ENCODE peak calls at places on chromosome 18, in nine cellular contexts. Z, X, H, V, J, O, D, L and K are unnamed samples.

GRCh38 chr18:21289843-21290242 is 47.8 kb downstream of the GREB1L start:
- DNase-seq in Z (no peak), X (no peak), H (no peak), V (no peak), J (no peak), O (no peak), D (no peak), L (no peak), K (no peak)

GRCh38 chr18:50334546-50335152 is 40.2 kb upstream of the SKA1 start:
- DNase-seq in Z (no peak), X (no peak), H (no peak), V (no peak), J (no peak), O (no peak), D (no peak), L (no peak), K (no peak)

GRCh38 chr18:71443726-71444480 is 1100.2 kb downstream of the CBLN2 start:
- DNase-seq in Z (no peak), X (no peak), H (no peak), V (no peak), J (no peak), O (no peak), D (no peak), L (peak; percentile 75), K (no peak)

GRCh38 chr18:44793186-44793585 is 112.5 kb downstream of the SETBP1 start:
- DNase-seq in Z (no peak), X (no peak), H (no peak), V (no peak), J (no peak), O (no peak), D (no peak), L (no peak), K (no peak)

GRCh38 chr18:46407471-46408166 is 249.4 kb downstream of the LOXHD1 start:
- DNase-seq in Z (no peak), X (peak; percentile 49), H (no peak), V (no peak), J (no peak), O (peak; percentile 5), D (no peak), L (no peak), K (no peak)

GRCh38 chr18:73381361-73382031 is 513.7 kb upstream of the NETO1 start:
- DNase-seq in Z (no peak), X (no peak), H (no peak), V (no peak), J (no peak), O (no peak), D (no peak), L (no peak), K (no peak)

GRCh38 chr18:60549338-60549960 is 176.9 kb upstream of the MC4R start:
- DNase-seq in Z (peak; percentile 58), X (peak; percentile 78), H (peak; percentile 58), V (peak; percentile 66), J (no peak), O (peak; percentile 72), D (peak; percentile 87), L (peak; percentile 91), K (peak; percentile 44)

GRCh38 chr18:34358923-34359322 is 134.2 kb upstream of the NOL4 start:
- DNase-seq in Z (no peak), X (no peak), H (no peak), V (no peak), J (no peak), O (no peak), D (no peak), L (no peak), K (no peak)

GRCh38 chr18:37305084-37305483 is 260.5 kb downstream of the CELF4 start:
- DNase-seq in Z (no peak), X (no peak), H (no peak), V (no peak), J (no peak), O (no peak), D (no peak), L (no peak), K (no peak)

GRCh38 chr18:63303562-63303961 is 16.0 kb downstream of the BCL2 start:
- DNase-seq in Z (no peak), X (no peak), H (no peak), V (no peak), J (no peak), O (no peak), D (no peak), L (no peak), K (no peak)

DNA sequence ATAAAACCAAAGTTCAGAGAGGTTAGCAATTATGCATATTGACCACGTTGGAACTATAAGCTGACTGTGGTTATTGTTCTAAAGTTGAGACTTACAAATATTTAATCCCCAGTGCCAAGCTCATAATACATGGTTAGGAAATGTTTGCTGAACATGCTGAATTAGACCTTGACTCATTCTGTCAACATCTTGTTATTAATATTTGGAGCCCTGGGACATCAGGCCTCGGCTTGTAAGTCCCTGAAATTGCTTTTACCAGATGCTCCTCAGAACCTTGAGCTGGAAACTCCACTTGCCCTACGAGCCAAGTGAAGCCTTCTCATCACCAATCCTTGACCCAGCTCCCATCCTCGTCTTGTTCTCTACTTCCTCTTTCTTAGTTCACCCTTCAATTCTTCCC is 21.2 kb downstream of the DYNAP start:
- DNase-seq in Z (peak; percentile 95), X (no peak), H (peak; percentile 29), V (no peak), J (no peak), O (no peak), D (no peak), L (no peak), K (no peak)
- H3K4me2 ChIP-seq in Z (peak overlapping the region; percentile 54), X (no peak overlapping the region), H (peak overlapping the region; percentile 16), V (no peak overlapping the region), J (no peak overlapping the region), O (no peak overlapping the region), D (no peak overlapping the region), L (no peak overlapping the region), K (no peak overlapping the region)

GRCh38 chr18:51731070-51731469 is 533.6 kb upstream of the MEX3C start:
- DNase-seq in Z (no peak), X (no peak), H (no peak), V (no peak), J (no peak), O (no peak), D (no peak), L (no peak), K (no peak)

GRCh38 chr18:51726614-51727013 is 529.1 kb upstream of the MEX3C start:
- DNase-seq in Z (no peak), X (no peak), H (no peak), V (no peak), J (no peak), O (no peak), D (no peak), L (no peak), K (no peak)

GRCh38 chr18:51724790-51725721 is 527.6 kb upstream of the MEX3C start:
- DNase-seq in Z (no peak), X (no peak), H (no peak), V (no peak), J (no peak), O (no peak), D (no peak), L (no peak), K (no peak)

DNA sequence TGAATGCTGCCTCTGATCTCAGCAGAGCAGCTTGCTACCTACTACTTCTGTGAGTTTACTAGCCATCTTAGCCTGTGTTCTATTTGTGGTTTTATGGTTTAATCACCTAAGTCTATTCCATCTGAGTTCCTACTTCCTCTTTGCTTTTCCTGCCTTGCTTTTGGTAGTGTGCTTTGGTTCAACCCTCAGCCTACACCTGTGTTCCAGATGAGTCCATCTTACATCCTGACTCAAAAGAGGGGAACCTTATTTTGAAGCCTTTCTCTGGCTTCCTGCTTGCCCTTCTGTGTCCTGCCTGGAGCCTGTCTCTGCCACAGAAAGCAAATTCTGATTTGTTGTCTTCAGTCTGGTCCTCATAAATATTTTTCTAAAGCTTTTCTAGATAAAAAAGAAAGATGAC is 530.3 kb upstream of the MEX3C start:
- DNase-seq in Z (no peak), X (no peak), H (no peak), V (no peak), J (no peak), O (no peak), D (no peak), L (no peak), K (no peak)
- H3K4me2 ChIP-seq in Z (no peak overlapping the region), X (no peak overlapping the region), H (no peak overlapping the region), V (no peak overlapping the region), J (no peak overlapping the region), O (no peak overlapping the region), D (no peak overlapping the region), L (no peak overlapping the region), K (no peak overlapping the region)

DNA sequence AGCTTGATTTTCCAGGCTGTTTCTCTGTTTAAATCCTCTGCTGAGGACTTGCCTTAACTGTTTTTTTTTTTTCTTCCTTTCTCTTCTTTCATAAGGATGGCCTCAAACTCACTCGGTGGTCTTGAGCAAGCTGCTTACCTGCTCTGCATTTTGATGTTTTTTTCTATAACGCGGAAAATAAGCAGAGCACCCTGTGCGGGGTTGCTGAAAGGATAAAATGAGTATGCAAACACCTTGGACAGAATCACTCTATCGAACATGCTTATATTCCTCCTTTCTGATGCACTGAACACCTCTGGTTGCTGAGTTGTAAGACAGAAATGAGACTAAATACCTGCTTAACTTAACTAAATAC is 41.1 kb upstream of the DSC1 start:
- DNase-seq in Z (no peak), X (no peak), H (no peak), V (no peak), J (no peak), O (no peak), D (no peak), L (no peak), K (no peak)
- H3K4me2 ChIP-seq in Z (no peak overlapping the region), X (no peak overlapping the region), H (no peak overlapping the region), V (no peak overlapping the region), J (no peak overlapping the region), O (no peak overlapping the region), D (no peak overlapping the region), L (no peak overlapping the region), K (no peak overlapping the region)

GRCh38 chr18:27415495-27415894 is 230.4 kb upstream of the CHST9 start:
- DNase-seq in Z (no peak), X (no peak), H (no peak), V (no peak), J (no peak), O (no peak), D (no peak), L (no peak), K (no peak)

GRCh38 chr18:27413495-27414401 is 228.6 kb upstream of the CHST9 start:
- DNase-seq in Z (peak; percentile 84), X (no peak), H (no peak), V (no peak), J (no peak), O (peak; percentile 9), D (no peak), L (peak; percentile 15), K (no peak)

GRCh38 chr18:27412551-27412950 is 227.4 kb upstream of the CHST9 start:
- DNase-seq in Z (no peak), X (no peak), H (no peak), V (no peak), J (no peak), O (no peak), D (no peak), L (no peak), K (no peak)

GRCh38 chr18:27414691-27415090 is 229.6 kb upstream of the CHST9 start:
- DNase-seq in Z (no peak), X (no peak), H (no peak), V (no peak), J (no peak), O (no peak), D (no peak), L (no peak), K (no peak)

DNA sequence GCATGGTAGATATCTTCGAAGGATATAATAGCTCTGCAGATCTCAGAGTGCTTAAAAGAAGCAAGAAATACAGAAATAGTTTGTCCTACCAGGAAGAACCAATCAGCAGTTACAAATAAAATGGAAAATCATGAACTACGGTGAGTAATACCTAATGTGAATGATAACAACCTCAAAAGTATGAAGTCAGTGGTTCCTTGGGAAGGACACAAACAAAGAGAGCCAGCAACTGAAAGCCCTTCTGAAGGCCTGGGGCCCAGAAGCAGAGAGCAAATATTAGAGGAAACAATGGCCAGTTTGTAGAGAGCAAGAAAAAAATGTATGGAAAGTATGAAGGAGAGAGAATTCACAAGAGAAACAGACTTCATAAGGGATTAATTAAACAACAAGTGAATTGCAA is 226.8 kb upstream of the CHST9 start:
- DNase-seq in Z (peak; percentile 64), X (no peak), H (no peak), V (no peak), J (no peak), O (peak; percentile 6), D (no peak), L (no peak), K (no peak)
- H3K4me2 ChIP-seq in Z (no peak overlapping the region), X (no peak overlapping the region), H (no peak overlapping the region), V (no peak overlapping the region), J (no peak overlapping the region), O (no peak overlapping the region), D (no peak overlapping the region), L (no peak overlapping the region), K (no peak overlapping the region)